ENCODE peak calls at places on chromosome 18, in ten cellular contexts. One of them, this sample, is unnamed.
A peak's percentile ranks its signal among the peaks of the same experiment; 100 is the strongest.

GRCh38 chr18:7116001-7116831 is 1.4 kb downstream of the LAMA1 start:
- DNase-seq in thoracic aorta: no peak
- DNase-seq in astrocyte: peak; percentile 26
- DNase-seq in esophagus squamous epithelium: no peak
- DNase-seq in uterus: no peak
- DNase-seq in tibial artery: no peak
- DNase-seq in tibial nerve: no peak
- DNase-seq in neural progenitor cell: peak; percentile 90
- DNase-seq in left ventricle myocardium inferior: no peak
- DNase-seq in heart right ventricle: no peak
- DNase-seq in this sample: no peak

GRCh38 chr18:69747388-69747787 is 200.3 kb downstream of the CD226 start:
- DNase-seq in thoracic aorta: no peak
- DNase-seq in astrocyte: no peak
- DNase-seq in esophagus squamous epithelium: no peak
- DNase-seq in uterus: no peak
- DNase-seq in tibial artery: no peak
- DNase-seq in tibial nerve: no peak
- DNase-seq in neural progenitor cell: no peak
- DNase-seq in left ventricle myocardium inferior: no peak
- DNase-seq in heart right ventricle: no peak
- DNase-seq in this sample: no peak

GRCh38 chr18:11146947-11147345 is 2.4 kb downstream of the PIEZO2 start:
- DNase-seq in thoracic aorta: no peak
- DNase-seq in astrocyte: no peak
- DNase-seq in esophagus squamous epithelium: no peak
- DNase-seq in uterus: no peak
- DNase-seq in tibial artery: no peak
- DNase-seq in tibial nerve: no peak
- DNase-seq in neural progenitor cell: no peak
- DNase-seq in left ventricle myocardium inferior: no peak
- DNase-seq in heart right ventricle: no peak
- DNase-seq in this sample: no peak

GRCh38 chr18:76528477-76529432 is 33.7 kb upstream of the ZNF516 start:
- DNase-seq in thoracic aorta: no peak
- DNase-seq in astrocyte: peak; percentile 39
- DNase-seq in esophagus squamous epithelium: no peak
- DNase-seq in uterus: peak; percentile 75
- DNase-seq in tibial artery: no peak
- DNase-seq in tibial nerve: peak; percentile 33
- DNase-seq in neural progenitor cell: peak; percentile 40
- DNase-seq in left ventricle myocardium inferior: no peak
- DNase-seq in heart right ventricle: no peak
- DNase-seq in this sample: no peak

GRCh38 chr18:76256897-76257500 is 238.0 kb downstream of the ZNF516 start:
- DNase-seq in thoracic aorta: no peak
- DNase-seq in astrocyte: peak; percentile 49
- DNase-seq in esophagus squamous epithelium: no peak
- DNase-seq in uterus: peak; percentile 71
- DNase-seq in tibial artery: no peak
- DNase-seq in tibial nerve: no peak
- DNase-seq in neural progenitor cell: peak; percentile 70
- DNase-seq in left ventricle myocardium inferior: no peak
- DNase-seq in heart right ventricle: no peak
- DNase-seq in this sample: no peak

GRCh38 chr18:67669993-67670671 is 153.6 kb upstream of the DSEL start:
- DNase-seq in thoracic aorta: no peak
- DNase-seq in astrocyte: peak; percentile 83
- DNase-seq in esophagus squamous epithelium: no peak
- DNase-seq in uterus: no peak
- DNase-seq in tibial artery: no peak
- DNase-seq in tibial nerve: no peak
- DNase-seq in neural progenitor cell: no peak
- DNase-seq in left ventricle myocardium inferior: no peak
- DNase-seq in heart right ventricle: no peak
- DNase-seq in this sample: no peak

GRCh38 chr18:72530622-72531021 is 13.5 kb downstream of the CBLN2 start:
- DNase-seq in thoracic aorta: no peak
- DNase-seq in astrocyte: no peak
- DNase-seq in esophagus squamous epithelium: no peak
- DNase-seq in uterus: no peak
- DNase-seq in tibial artery: no peak
- DNase-seq in tibial nerve: no peak
- DNase-seq in neural progenitor cell: peak; percentile 7
- DNase-seq in left ventricle myocardium inferior: no peak
- DNase-seq in heart right ventricle: no peak
- DNase-seq in this sample: no peak

GRCh38 chr18:79945118-79946042 is 6.1 kb downstream of the SLC66A2 start:
- DNase-seq in thoracic aorta: no peak
- DNase-seq in astrocyte: no peak
- DNase-seq in esophagus squamous epithelium: no peak
- DNase-seq in uterus: no peak
- DNase-seq in tibial artery: peak; percentile 46
- DNase-seq in tibial nerve: no peak
- DNase-seq in neural progenitor cell: no peak
- DNase-seq in left ventricle myocardium inferior: no peak
- DNase-seq in heart right ventricle: no peak
- DNase-seq in this sample: no peak

GRCh38 chr18:68040198-68040597 is 523.7 kb upstream of the DSEL start:
- DNase-seq in thoracic aorta: no peak
- DNase-seq in astrocyte: no peak
- DNase-seq in esophagus squamous epithelium: no peak
- DNase-seq in uterus: no peak
- DNase-seq in tibial artery: no peak
- DNase-seq in tibial nerve: no peak
- DNase-seq in neural progenitor cell: no peak
- DNase-seq in left ventricle myocardium inferior: no peak
- DNase-seq in heart right ventricle: no peak
- DNase-seq in this sample: no peak

GRCh38 chr18:67301592-67301991 is 214.9 kb downstream of the DSEL start:
- DNase-seq in thoracic aorta: no peak
- DNase-seq in astrocyte: peak; percentile 20
- DNase-seq in esophagus squamous epithelium: no peak
- DNase-seq in uterus: no peak
- DNase-seq in tibial artery: no peak
- DNase-seq in tibial nerve: no peak
- DNase-seq in neural progenitor cell: no peak
- DNase-seq in left ventricle myocardium inferior: no peak
- DNase-seq in heart right ventricle: no peak
- DNase-seq in this sample: no peak

GRCh38 chr18:73551211-73551610 is 596.4 kb downstream of the FBXO15 start:
- DNase-seq in thoracic aorta: no peak
- DNase-seq in astrocyte: no peak
- DNase-seq in esophagus squamous epithelium: no peak
- DNase-seq in uterus: no peak
- DNase-seq in tibial artery: no peak
- DNase-seq in tibial nerve: no peak
- DNase-seq in neural progenitor cell: no peak
- DNase-seq in left ventricle myocardium inferior: no peak
- DNase-seq in heart right ventricle: no peak
- DNase-seq in this sample: no peak

GRCh38 chr18:75154259-75154658 is 54.7 kb downstream of the PTGR3 start:
- DNase-seq in thoracic aorta: no peak
- DNase-seq in astrocyte: no peak
- DNase-seq in esophagus squamous epithelium: no peak
- DNase-seq in uterus: no peak
- DNase-seq in tibial artery: no peak
- DNase-seq in tibial nerve: no peak
- DNase-seq in neural progenitor cell: no peak
- DNase-seq in left ventricle myocardium inferior: no peak
- DNase-seq in heart right ventricle: no peak
- DNase-seq in this sample: no peak

GRCh38 chr18:28174181-28174906 is 2.6 kb downstream of the CDH2 start:
- DNase-seq in thoracic aorta: no peak
- DNase-seq in astrocyte: no peak
- DNase-seq in esophagus squamous epithelium: no peak
- DNase-seq in uterus: no peak
- DNase-seq in tibial artery: no peak
- DNase-seq in tibial nerve: no peak
- DNase-seq in neural progenitor cell: no peak
- DNase-seq in left ventricle myocardium inferior: no peak
- DNase-seq in heart right ventricle: no peak
- DNase-seq in this sample: no peak

GRCh38 chr18:5626130-5626880 is 82.5 kb upstream of the EPB41L3 start:
- DNase-seq in thoracic aorta: no peak
- DNase-seq in astrocyte: no peak
- DNase-seq in esophagus squamous epithelium: no peak
- DNase-seq in uterus: no peak
- DNase-seq in tibial artery: no peak
- DNase-seq in tibial nerve: no peak
- DNase-seq in neural progenitor cell: no peak
- DNase-seq in left ventricle myocardium inferior: no peak
- DNase-seq in heart right ventricle: no peak
- DNase-seq in this sample: no peak
- TF ChIP-seq CTCF in thoracic aorta: no peak
- TF ChIP-seq CTCF in astrocyte: no peak
- TF ChIP-seq CTCF in esophagus squamous epithelium: no peak
- TF ChIP-seq CTCF in uterus: no peak
- TF ChIP-seq CTCF in tibial artery: no peak
- TF ChIP-seq CTCF in tibial nerve: no peak
- TF ChIP-seq CTCF in neural progenitor cell: no peak
- TF ChIP-seq CTCF in left ventricle myocardium inferior: no peak
- TF ChIP-seq CTCF in heart right ventricle: no peak
- TF ChIP-seq CTCF in this sample: no peak

GRCh38 chr18:2736823-2737222 is 81.3 kb downstream of the SMCHD1 start:
- DNase-seq in thoracic aorta: no peak
- DNase-seq in astrocyte: no peak
- DNase-seq in esophagus squamous epithelium: no peak
- DNase-seq in uterus: no peak
- DNase-seq in tibial artery: no peak
- DNase-seq in tibial nerve: no peak
- DNase-seq in neural progenitor cell: no peak
- DNase-seq in left ventricle myocardium inferior: no peak
- DNase-seq in heart right ventricle: no peak
- DNase-seq in this sample: no peak
- H3K36me3 ChIP-seq in thoracic aorta: peaks cover 21% of the 10 kb centered on the region
- H3K36me3 ChIP-seq in astrocyte: peaks cover 38% of the 10 kb centered on the region
- H3K36me3 ChIP-seq in esophagus squamous epithelium: peaks cover 98% of the 10 kb centered on the region
- H3K36me3 ChIP-seq in uterus: no peaks in the 10 kb centered on the region
- H3K36me3 ChIP-seq in tibial artery: peaks cover 79% of the 10 kb centered on the region
- H3K36me3 ChIP-seq in tibial nerve: peaks cover 90% of the 10 kb centered on the region
- H3K36me3 ChIP-seq in neural progenitor cell: peaks cover 35% of the 10 kb centered on the region
- H3K36me3 ChIP-seq in left ventricle myocardium inferior: peaks cover 91% of the 10 kb centered on the region
- H3K36me3 ChIP-seq in heart right ventricle: peaks cover 100% of the 10 kb centered on the region
- H3K36me3 ChIP-seq in this sample: peaks cover 2% of the 10 kb centered on the region

GRCh38 chr18:23835506-23835905 is 146.3 kb downstream of the LAMA3 start:
- DNase-seq in thoracic aorta: no peak
- DNase-seq in astrocyte: no peak
- DNase-seq in esophagus squamous epithelium: no peak
- DNase-seq in uterus: peak; percentile 64
- DNase-seq in tibial artery: no peak
- DNase-seq in tibial nerve: no peak
- DNase-seq in neural progenitor cell: no peak
- DNase-seq in left ventricle myocardium inferior: no peak
- DNase-seq in heart right ventricle: no peak
- DNase-seq in this sample: no peak

GRCh38 chr18:23838233-23838632 is 149.0 kb downstream of the LAMA3 start:
- DNase-seq in thoracic aorta: no peak
- DNase-seq in astrocyte: no peak
- DNase-seq in esophagus squamous epithelium: no peak
- DNase-seq in uterus: no peak
- DNase-seq in tibial artery: no peak
- DNase-seq in tibial nerve: no peak
- DNase-seq in neural progenitor cell: no peak
- DNase-seq in left ventricle myocardium inferior: no peak
- DNase-seq in heart right ventricle: no peak
- DNase-seq in this sample: no peak

GRCh38 chr18:23837591-23837990 is 148.3 kb downstream of the LAMA3 start:
- DNase-seq in thoracic aorta: no peak
- DNase-seq in astrocyte: peak; percentile 89
- DNase-seq in esophagus squamous epithelium: no peak
- DNase-seq in uterus: peak; percentile 56
- DNase-seq in tibial artery: no peak
- DNase-seq in tibial nerve: no peak
- DNase-seq in neural progenitor cell: no peak
- DNase-seq in left ventricle myocardium inferior: peak; percentile 31
- DNase-seq in heart right ventricle: no peak
- DNase-seq in this sample: no peak

GRCh38 chr18:23833714-23834113 is 144.5 kb downstream of the LAMA3 start:
- DNase-seq in thoracic aorta: no peak
- DNase-seq in astrocyte: no peak
- DNase-seq in esophagus squamous epithelium: no peak
- DNase-seq in uterus: no peak
- DNase-seq in tibial artery: no peak
- DNase-seq in tibial nerve: no peak
- DNase-seq in neural progenitor cell: no peak
- DNase-seq in left ventricle myocardium inferior: no peak
- DNase-seq in heart right ventricle: no peak
- DNase-seq in this sample: no peak

GRCh38 chr18:23835076-23835475 is 145.8 kb downstream of the LAMA3 start:
- DNase-seq in thoracic aorta: no peak
- DNase-seq in astrocyte: no peak
- DNase-seq in esophagus squamous epithelium: no peak
- DNase-seq in uterus: no peak
- DNase-seq in tibial artery: no peak
- DNase-seq in tibial nerve: no peak
- DNase-seq in neural progenitor cell: no peak
- DNase-seq in left ventricle myocardium inferior: no peak
- DNase-seq in heart right ventricle: no peak
- DNase-seq in this sample: no peak
- H3K27ac ChIP-seq in thoracic aorta: no peak overlapping the region
- H3K27ac ChIP-seq in astrocyte: no peak overlapping the region
- H3K27ac ChIP-seq in esophagus squamous epithelium: peak overlapping the region; percentile 53
- H3K27ac ChIP-seq in uterus: peak overlapping the region; percentile 81
- H3K27ac ChIP-seq in tibial artery: peak overlapping the region; percentile 48
- H3K27ac ChIP-seq in tibial nerve: peak overlapping the region; percentile 72
- H3K27ac ChIP-seq in neural progenitor cell: no peak overlapping the region
- H3K27ac ChIP-seq in left ventricle myocardium inferior: no peak overlapping the region
- H3K27ac ChIP-seq in heart right ventricle: no peak overlapping the region
- H3K27ac ChIP-seq in this sample: no peak overlapping the region

GRCh38 chr18:13810950-13811485 is 12.9 kb upstream of the MC5R start:
- DNase-seq in thoracic aorta: no peak
- DNase-seq in astrocyte: no peak
- DNase-seq in esophagus squamous epithelium: no peak
- DNase-seq in uterus: no peak
- DNase-seq in tibial artery: no peak
- DNase-seq in tibial nerve: no peak
- DNase-seq in neural progenitor cell: no peak
- DNase-seq in left ventricle myocardium inferior: no peak
- DNase-seq in heart right ventricle: no peak
- DNase-seq in this sample: no peak

GRCh38 chr18:13811993-13812392 is 12.0 kb upstream of the MC5R start:
- DNase-seq in thoracic aorta: no peak
- DNase-seq in astrocyte: no peak
- DNase-seq in esophagus squamous epithelium: no peak
- DNase-seq in uterus: no peak
- DNase-seq in tibial artery: no peak
- DNase-seq in tibial nerve: no peak
- DNase-seq in neural progenitor cell: no peak
- DNase-seq in left ventricle myocardium inferior: no peak
- DNase-seq in heart right ventricle: no peak
- DNase-seq in this sample: no peak

GRCh38 chr18:13809025-13809384 is 14.9 kb upstream of the MC5R start:
- DNase-seq in thoracic aorta: no peak
- DNase-seq in astrocyte: no peak
- DNase-seq in esophagus squamous epithelium: no peak
- DNase-seq in uterus: no peak
- DNase-seq in tibial artery: no peak
- DNase-seq in tibial nerve: no peak
- DNase-seq in neural progenitor cell: no peak
- DNase-seq in left ventricle myocardium inferior: no peak
- DNase-seq in heart right ventricle: no peak
- DNase-seq in this sample: no peak

GRCh38 chr18:13809521-13810252 is 14.3 kb upstream of the MC5R start:
- DNase-seq in thoracic aorta: no peak
- DNase-seq in astrocyte: no peak
- DNase-seq in esophagus squamous epithelium: no peak
- DNase-seq in uterus: no peak
- DNase-seq in tibial artery: no peak
- DNase-seq in tibial nerve: no peak
- DNase-seq in neural progenitor cell: no peak
- DNase-seq in left ventricle myocardium inferior: no peak
- DNase-seq in heart right ventricle: no peak
- DNase-seq in this sample: no peak

GRCh38 chr18:13813271-13813849 is 10.6 kb upstream of the MC5R start:
- DNase-seq in thoracic aorta: no peak
- DNase-seq in astrocyte: peak; percentile 14
- DNase-seq in esophagus squamous epithelium: no peak
- DNase-seq in uterus: peak; percentile 23
- DNase-seq in tibial artery: no peak
- DNase-seq in tibial nerve: peak; percentile 52
- DNase-seq in neural progenitor cell: peak; percentile 78
- DNase-seq in left ventricle myocardium inferior: peak; percentile 38
- DNase-seq in heart right ventricle: peak; percentile 29
- DNase-seq in this sample: no peak
- TF ChIP-seq CTCF in thoracic aorta: peak; percentile 65
- TF ChIP-seq CTCF in astrocyte: peak; percentile 86
- TF ChIP-seq CTCF in esophagus squamous epithelium: peak; percentile 71
- TF ChIP-seq CTCF in uterus: peak; percentile 58
- TF ChIP-seq CTCF in tibial artery: peak; percentile 78
- TF ChIP-seq CTCF in tibial nerve: peak; percentile 82
- TF ChIP-seq CTCF in neural progenitor cell: peak; percentile 94
- TF ChIP-seq CTCF in left ventricle myocardium inferior: peak; percentile 91
- TF ChIP-seq CTCF in heart right ventricle: peak; percentile 88
- TF ChIP-seq CTCF in this sample: peak; percentile 82